ENCODE peak calls at places on chromosomes 11 and 22, in four cellular contexts. Q is mesendoderm, X is H1, G is H9. V is an unnamed sample.

GRCh38 chr11:74840486-74840885 is 91.8 kb downstream of the RNF169 start:
- DNase-seq in Q (no peak), X (no peak), G (no peak), V (no peak)

GRCh38 chr11:17683378-17684161 is 35.8 kb upstream of the MYOD1 start:
- DNase-seq in Q (peak), X (no peak), G (no peak), V (peak)

GRCh38 chr11:72615329-72615728 is 58.9 kb downstream of the PDE2A start:
- DNase-seq in Q (no peak), X (no peak), G (no peak), V (no peak)

GRCh38 chr11:118263694-118264567 is at the start of gene MPZL2:
- DNase-seq in Q (peak), X (no peak), G (peak), V (no peak)

GRCh38 chr22:29203883-29204282 is 1.8 kb upstream of the EMID1 start:
- DNase-seq in Q (no peak), X (no peak), G (no peak), V (no peak)

GRCh38 chr11:72767203-72768062 is 15.2 kb upstream of the ARAP1 start:
- DNase-seq in Q (no peak), X (no peak), G (no peak), V (no peak)

GRCh38 chr22:29477919-29478318 is 2.1 kb upstream of the NEFH start:
- DNase-seq in Q (peak), X (no peak), G (no peak), V (no peak)

GRCh38 chr11:2655834-2656622 is 43.8 kb downstream of the KCNQ1OT1 start:
- DNase-seq in Q (peak), X (no peak), G (no peak), V (peak)

GRCh38 chr11:117934526-117935307 is 5.5 kb upstream of the TMPRSS13 start:
- DNase-seq in Q (no peak), X (no peak), G (peak), V (no peak)

GRCh38 chr11:115422013-115422697 is 82.1 kb downstream of the CADM1 start:
- DNase-seq in Q (peak), X (no peak), G (no peak), V (no peak)

GRCh38 chr22:50169181-50169759 is 1.3 kb upstream of the PANX2 start:
- DNase-seq in Q (no peak), X (no peak), G (no peak), V (no peak)

GRCh38 chr22:26602127-26602526 is 12.2 kb upstream of the TPST2 start:
- DNase-seq in Q (no peak), X (no peak), G (no peak), V (no peak)

GRCh38 chr11:34565417-34566208 is 52.0 kb upstream of the ELF5 start:
- DNase-seq in Q (peak), X (peak), G (peak), V (no peak)

GRCh38 chr22:39130892-39131855 is 21.3 kb downstream of the CBX7 start:
- DNase-seq in Q (no peak), X (no peak), G (peak), V (peak)

GRCh38 chr11:1640076-1640946 is 10.7 kb downstream of the KRTAP5-5 start:
- DNase-seq in Q (peak), X (peak), G (peak), V (no peak)

GRCh38 chr11:12083380-12083779 is 27.0 kb upstream of the MICAL2 start:
- DNase-seq in Q (peak), X (no peak), G (no peak), V (no peak)

GRCh38 chr11:130101661-130102060 is 32.0 kb downstream of the APLP2 start:
- DNase-seq in Q (no peak), X (no peak), G (no peak), V (no peak)

GRCh38 chr11:14273885-14274284 is 85.1 kb downstream of the RRAS2 start:
- DNase-seq in Q (no peak), X (no peak), G (no peak), V (peak)

GRCh38 chr22:27992294-27993165 is 73.5 kb upstream of the PITPNB start:
- DNase-seq in Q (no peak), X (no peak), G (peak), V (no peak)

DNA sequence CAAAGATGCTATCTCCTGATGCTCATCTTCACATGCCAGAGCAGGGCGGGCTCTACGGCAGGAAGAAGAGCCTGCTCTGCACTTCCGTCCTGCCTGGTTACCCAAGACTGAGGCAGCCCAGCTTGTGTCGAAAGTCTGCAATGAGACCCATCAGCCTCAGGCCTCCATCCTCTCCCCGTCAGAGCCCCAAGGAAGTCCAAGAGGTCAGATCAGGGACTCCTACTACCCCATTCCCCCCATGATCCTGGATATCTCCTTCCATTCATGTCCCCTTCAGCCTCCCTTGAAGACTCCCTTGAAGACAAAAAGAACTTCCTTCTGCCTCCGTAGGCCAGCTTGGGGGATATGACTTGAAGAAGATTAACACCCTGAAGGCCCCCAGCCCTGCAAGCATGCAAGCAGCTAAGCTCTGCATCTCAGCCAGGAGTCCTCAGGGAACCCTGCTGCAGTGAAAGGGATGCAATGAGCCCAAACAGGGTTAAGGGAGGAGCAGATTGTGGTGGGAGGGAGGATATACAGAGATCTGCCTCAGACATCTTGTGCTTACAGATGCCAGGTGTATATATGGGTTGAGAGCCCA is 85.6 kb downstream of the TRIM29 start:
- DNase-seq in Q (no peak), X (no peak), G (peak), V (no peak)
- H3K56ac ChIP-seq in Q (no peak), X (no peak), G (no peak), V (no peak)

DNA sequence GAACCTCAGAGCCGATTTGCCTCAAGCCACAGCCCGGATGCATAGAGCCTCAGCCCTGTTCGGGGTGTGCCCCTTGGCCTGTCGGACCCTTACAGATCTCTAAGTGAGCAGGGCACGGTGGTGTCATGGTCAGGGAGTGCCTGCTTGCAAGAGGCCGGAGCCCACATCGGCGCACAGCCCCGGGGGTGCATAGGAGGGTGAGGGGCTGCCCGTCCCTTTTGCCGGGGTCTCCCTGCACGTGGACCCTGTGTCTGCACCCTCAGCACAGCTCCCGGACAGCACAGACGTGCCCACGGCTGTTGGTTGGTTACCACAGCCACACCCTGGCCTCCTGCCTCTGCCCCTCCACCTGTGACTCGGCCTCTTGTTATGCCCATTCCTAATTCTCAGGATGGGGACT is 6.5 kb downstream of the RAB36 start:
- DNase-seq in Q (no peak), X (no peak), G (no peak), V (no peak)
- H3K23ac ChIP-seq in Q (no peak), X (no peak), G (no peak), V (no peak)

GRCh38 chr22:23925020-23925606 is 30.9 kb downstream of the MIF start:
- DNase-seq in Q (no peak), X (no peak), G (no peak), V (no peak)
- H3K56ac ChIP-seq in Q (no peak), X (no peak), G (no peak), V (no peak)

GRCh38 chr11:69950120-69950519 is 128.0 kb upstream of the ANO1 start:
- DNase-seq in Q (peak), X (peak), G (peak), V (peak)

GRCh38 chr11:69953356-69953755 is 124.8 kb upstream of the ANO1 start:
- DNase-seq in Q (no peak), X (no peak), G (no peak), V (no peak)

GRCh38 chr11:69949327-69949726 is 128.8 kb upstream of the ANO1 start:
- DNase-seq in Q (peak), X (no peak), G (peak), V (peak)

GRCh38 chr11:69950621-69951020 is 127.5 kb upstream of the ANO1 start:
- DNase-seq in Q (no peak), X (no peak), G (no peak), V (no peak)

GRCh38 chr11:69951821-69952590 is 126.1 kb upstream of the ANO1 start:
- DNase-seq in Q (no peak), X (no peak), G (no peak), V (no peak)
- H3K23ac ChIP-seq in Q (no peak), X (no peak), G (no peak), V (no peak)

GRCh38 chr11:78991681-78992080 is 417.0 kb upstream of the NARS2 start:
- DNase-seq in Q (no peak), X (no peak), G (no peak), V (no peak)
- H3K56ac ChIP-seq in Q (no peak), X (no peak), G (no peak), V (no peak)

DNA sequence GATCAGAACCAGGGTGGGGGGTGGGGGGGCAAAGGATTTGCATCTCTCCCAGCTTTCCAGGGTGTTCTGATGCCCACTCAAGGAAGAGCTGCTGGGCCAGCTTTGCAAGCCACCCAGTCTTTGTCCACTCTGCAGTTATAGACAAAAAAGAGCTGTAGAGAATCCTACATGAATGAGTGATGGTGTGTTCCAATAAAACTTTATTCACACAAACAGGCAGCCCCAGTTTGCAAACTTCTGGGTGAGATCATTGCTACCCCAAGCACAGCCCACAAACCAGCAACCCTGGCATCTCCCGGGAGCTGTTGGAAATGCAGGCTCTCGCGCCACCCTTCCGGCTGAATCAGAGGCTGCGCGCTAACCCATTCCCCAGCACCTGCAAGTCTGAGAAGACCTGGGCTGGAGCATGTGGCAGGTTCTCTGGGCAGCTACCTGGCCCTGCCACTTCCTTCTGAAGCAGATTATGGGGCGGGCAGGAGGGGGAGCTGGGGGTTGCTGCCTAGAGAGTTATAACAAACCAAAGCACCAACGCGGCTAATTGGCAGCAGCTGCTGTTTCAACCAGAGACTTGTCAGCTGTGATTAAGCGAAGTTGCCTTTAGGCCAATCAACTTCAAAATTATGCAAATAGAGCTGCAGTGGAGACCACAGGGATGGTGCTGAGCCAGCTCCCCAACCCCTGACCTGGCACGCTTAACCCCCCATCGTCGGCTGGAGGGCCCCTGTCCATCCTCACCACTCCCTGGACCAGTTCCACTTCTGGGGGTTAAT is 3.8 kb upstream of the SHISAL1 start:
- DNase-seq in Q (no peak), X (no peak), G (no peak), V (no peak)
- H3K23ac ChIP-seq in Q (no peak), X (no peak), G (no peak), V (no peak)

V was measured in IMR-90.